ENCODE peak calls at places on chromosomes 7 and 10, in eight cellular contexts. W is AG08395, H is HT1080, Y is retinal pigment epithelial cell, K is fibroblast of the aortic adventitia, Q is posterior cingulate gyrus, T is EL, S is mucosa of descending colon. B is an unnamed sample.

GRCh38 chr10:822661-823367 is 108.7 kb downstream of the LARP4B start:
- DNase-seq in W (no peak), H (no peak), Y (no peak), K (no peak), Q (no peak), T (no peak), S (no peak), B (no peak)

GRCh38 chr7:44990520-44991023 is 9.4 kb upstream of the CCM2 start:
- DNase-seq in W (no peak), H (peak), Y (peak), K (peak), Q (no peak), T (no peak), S (no peak), B (no peak)

GRCh38 chr10:69069090-69070042 is 18.5 kb upstream of the SRGN start:
- DNase-seq in W (peak), H (no peak), Y (no peak), K (no peak), Q (no peak), T (no peak), S (no peak), B (no peak)

GRCh38 chr10:19683326-19683725 is 132.9 kb upstream of the PLXDC2 start:
- DNase-seq in W (no peak), H (no peak), Y (no peak), K (no peak), Q (no peak), T (no peak), S (no peak), B (no peak)

GRCh38 chr10:68501691-68502090 is 25.6 kb downstream of the SLC25A16 start:
- DNase-seq in W (no peak), H (no peak), Y (no peak), K (no peak), Q (no peak), T (no peak), S (no peak), B (no peak)

GRCh38 chr7:30595461-30596042 is 874 bp downstream of the GARS1 start:
- DNase-seq in W (no peak), H (no peak), Y (no peak), K (peak), Q (no peak), T (peak), S (no peak), B (no peak)

GRCh38 chr7:36459236-36459960 is 69.7 kb downstream of the ANLN start:
- DNase-seq in W (no peak), H (no peak), Y (no peak), K (peak), Q (no peak), T (no peak), S (no peak), B (no peak)

GRCh38 chr7:70720191-70720873 is 411.6 kb upstream of the GALNT17 start:
- DNase-seq in W (no peak), H (no peak), Y (no peak), K (no peak), Q (no peak), T (no peak), S (no peak), B (no peak)

GRCh38 chr7:73988197-73988596 is 39.8 kb upstream of the ELN start:
- DNase-seq in W (no peak), H (peak), Y (peak), K (no peak), Q (peak), T (no peak), S (no peak), B (no peak)

GRCh38 chr10:53209941-53210611 is 437.5 kb upstream of the MBL2 start:
- DNase-seq in W (no peak), H (peak), Y (no peak), K (peak), Q (no peak), T (no peak), S (no peak), B (peak)

GRCh38 chr7:2510909-2511768 is 8.4 kb upstream of the LFNG start:
- DNase-seq in W (no peak), H (no peak), Y (no peak), K (no peak), Q (no peak), T (no peak), S (peak), B (no peak)